ENCODE peak calls at places on chromosomes 3 and 15, in ten cellular contexts. One of them, this sample, is unnamed.

GRCh38 chr15:42150246-42150970 is 6.0 kb downstream of the PLA2G4F start:
- DNase-seq in tibial artery: peak; percentile 58
- DNase-seq in A549: no peak
- DNase-seq in AG04450: no peak
- DNase-seq in IMR-90: no peak
- DNase-seq in ovary: no peak
- DNase-seq in endothelial cell of umbilical vein: no peak
- DNase-seq in brain microvascular endothelial cell: no peak
- DNase-seq in HFF-Myc: no peak
- DNase-seq in AG10803: no peak
- DNase-seq in this sample: no peak

GRCh38 chr15:101045835-101046691 is 126.9 kb downstream of the LRRK1 start:
- DNase-seq in tibial artery: peak; percentile 55
- DNase-seq in A549: no peak
- DNase-seq in AG04450: no peak
- DNase-seq in IMR-90: no peak
- DNase-seq in ovary: peak; percentile 41
- DNase-seq in endothelial cell of umbilical vein: no peak
- DNase-seq in brain microvascular endothelial cell: no peak
- DNase-seq in HFF-Myc: no peak
- DNase-seq in AG10803: no peak
- DNase-seq in this sample: no peak

GRCh38 chr3:161770532-161771386 is 274.2 kb downstream of the OTOL1 start:
- DNase-seq in tibial artery: no peak
- DNase-seq in A549: no peak
- DNase-seq in AG04450: no peak
- DNase-seq in IMR-90: no peak
- DNase-seq in ovary: no peak
- DNase-seq in endothelial cell of umbilical vein: no peak
- DNase-seq in brain microvascular endothelial cell: peak; percentile 77
- DNase-seq in HFF-Myc: peak; percentile 16
- DNase-seq in AG10803: no peak
- DNase-seq in this sample: no peak

GRCh38 chr3:31550452-31551251 is 17.9 kb downstream of the STT3B start:
- DNase-seq in tibial artery: no peak
- DNase-seq in A549: peak; percentile 27
- DNase-seq in AG04450: no peak
- DNase-seq in IMR-90: peak; percentile 40
- DNase-seq in ovary: no peak
- DNase-seq in endothelial cell of umbilical vein: peak; percentile 60
- DNase-seq in brain microvascular endothelial cell: peak; percentile 17
- DNase-seq in HFF-Myc: no peak
- DNase-seq in AG10803: peak; percentile 26
- DNase-seq in this sample: no peak

GRCh38 chr3:17153209-17153608 is 268.5 kb downstream of the PLCL2 start:
- DNase-seq in tibial artery: no peak
- DNase-seq in A549: no peak
- DNase-seq in AG04450: no peak
- DNase-seq in IMR-90: no peak
- DNase-seq in ovary: no peak
- DNase-seq in endothelial cell of umbilical vein: no peak
- DNase-seq in brain microvascular endothelial cell: no peak
- DNase-seq in HFF-Myc: no peak
- DNase-seq in AG10803: no peak
- DNase-seq in this sample: no peak

GRCh38 chr3:173465112-173465511 is 67.6 kb downstream of the NLGN1 start:
- DNase-seq in tibial artery: no peak
- DNase-seq in A549: no peak
- DNase-seq in AG04450: no peak
- DNase-seq in IMR-90: peak; percentile 51
- DNase-seq in ovary: no peak
- DNase-seq in endothelial cell of umbilical vein: peak; percentile 79
- DNase-seq in brain microvascular endothelial cell: peak; percentile 11
- DNase-seq in HFF-Myc: no peak
- DNase-seq in AG10803: peak; percentile 63
- DNase-seq in this sample: no peak

GRCh38 chr3:120907659-120908029 is 361 bp upstream of the STXBP5L start:
- DNase-seq in tibial artery: no peak
- DNase-seq in A549: no peak
- DNase-seq in AG04450: no peak
- DNase-seq in IMR-90: no peak
- DNase-seq in ovary: no peak
- DNase-seq in endothelial cell of umbilical vein: no peak
- DNase-seq in brain microvascular endothelial cell: no peak
- DNase-seq in HFF-Myc: no peak
- DNase-seq in AG10803: no peak
- DNase-seq in this sample: no peak

GRCh38 chr3:9747267-9747666 is 2.5 kb upstream of the OGG1 start:
- DNase-seq in tibial artery: no peak
- DNase-seq in A549: no peak
- DNase-seq in AG04450: no peak
- DNase-seq in IMR-90: peak; percentile 52
- DNase-seq in ovary: no peak
- DNase-seq in endothelial cell of umbilical vein: peak; percentile 49
- DNase-seq in brain microvascular endothelial cell: no peak
- DNase-seq in HFF-Myc: no peak
- DNase-seq in AG10803: peak; percentile 24
- DNase-seq in this sample: no peak

GRCh38 chr3:177358968-177359600 is 161.8 kb upstream of the TBL1XR1 start:
- DNase-seq in tibial artery: peak; percentile 72
- DNase-seq in A549: peak; percentile 78
- DNase-seq in AG04450: no peak
- DNase-seq in IMR-90: no peak
- DNase-seq in ovary: peak; percentile 61
- DNase-seq in endothelial cell of umbilical vein: peak; percentile 55
- DNase-seq in brain microvascular endothelial cell: no peak
- DNase-seq in HFF-Myc: no peak
- DNase-seq in AG10803: no peak
- DNase-seq in this sample: peak; percentile 74

GRCh38 chr3:172040078-172040975 is 949 bp downstream of the FNDC3B start:
- DNase-seq in tibial artery: peak; percentile 94
- DNase-seq in A549: peak; percentile 76
- DNase-seq in AG04450: peak; percentile 76
- DNase-seq in IMR-90: peak; percentile 86
- DNase-seq in ovary: peak; percentile 88
- DNase-seq in endothelial cell of umbilical vein: peak; percentile 84
- DNase-seq in brain microvascular endothelial cell: peak; percentile 83
- DNase-seq in HFF-Myc: no peak
- DNase-seq in AG10803: peak; percentile 92
- DNase-seq in this sample: peak; percentile 76

DNA sequence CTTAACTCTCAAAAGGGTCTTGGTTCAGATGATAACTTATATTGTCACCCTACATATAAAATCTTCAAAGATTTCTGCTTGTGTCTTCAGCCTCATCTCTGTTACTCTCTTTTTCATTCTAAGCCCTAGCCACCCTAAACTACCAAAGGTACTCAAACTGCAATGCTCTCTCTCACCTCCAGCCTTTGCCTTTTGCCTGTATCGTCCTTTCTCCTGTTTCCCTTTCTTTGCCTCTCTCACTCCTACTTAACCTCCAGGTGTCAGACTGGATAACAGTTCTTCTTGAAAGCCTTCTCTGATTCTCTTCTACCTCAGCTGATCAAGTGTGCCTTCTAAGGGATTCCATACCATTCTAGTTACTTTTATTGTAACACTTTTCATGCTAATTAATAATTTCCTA is 149.8 kb downstream of the SERPINI1 start:
- DNase-seq in tibial artery: no peak
- DNase-seq in A549: no peak
- DNase-seq in AG04450: no peak
- DNase-seq in IMR-90: no peak
- DNase-seq in ovary: no peak
- DNase-seq in endothelial cell of umbilical vein: no peak
- DNase-seq in brain microvascular endothelial cell: no peak
- DNase-seq in HFF-Myc: no peak
- DNase-seq in AG10803: no peak
- DNase-seq in this sample: no peak
- TF ChIP-seq CTCF in tibial artery: no peak
- TF ChIP-seq CTCF in A549: no peak
- TF ChIP-seq CTCF in AG04450: no peak
- TF ChIP-seq CTCF in IMR-90: no peak
- TF ChIP-seq CTCF in ovary: no peak
- TF ChIP-seq CTCF in endothelial cell of umbilical vein: no peak
- TF ChIP-seq CTCF in brain microvascular endothelial cell: no peak
- TF ChIP-seq CTCF in HFF-Myc: no peak
- TF ChIP-seq CTCF in AG10803: no peak
- TF ChIP-seq CTCF in this sample: no peak

GRCh38 chr15:23648920-23649515 is 1.4 kb upstream of the MAGEL2 start:
- DNase-seq in tibial artery: no peak
- DNase-seq in A549: peak; percentile 18
- DNase-seq in AG04450: no peak
- DNase-seq in IMR-90: no peak
- DNase-seq in ovary: peak; percentile 43
- DNase-seq in endothelial cell of umbilical vein: no peak
- DNase-seq in brain microvascular endothelial cell: no peak
- DNase-seq in HFF-Myc: no peak
- DNase-seq in AG10803: peak; percentile 4
- DNase-seq in this sample: peak; percentile 70
- TF ChIP-seq CTCF in tibial artery: peak; percentile 39
- TF ChIP-seq CTCF in A549: peak; percentile 24
- TF ChIP-seq CTCF in AG04450: peak; percentile 51
- TF ChIP-seq CTCF in IMR-90: peak; percentile 42
- TF ChIP-seq CTCF in ovary: peak; percentile 34
- TF ChIP-seq CTCF in endothelial cell of umbilical vein: peak; percentile 35
- TF ChIP-seq CTCF in brain microvascular endothelial cell: peak; percentile 59
- TF ChIP-seq CTCF in HFF-Myc: peak; percentile 45
- TF ChIP-seq CTCF in AG10803: peak; percentile 51
- TF ChIP-seq CTCF in this sample: peak; percentile 61

GRCh38 chr15:56351362-56351761 is 13.9 kb upstream of the TEX9 start:
- DNase-seq in tibial artery: no peak
- DNase-seq in A549: no peak
- DNase-seq in AG04450: no peak
- DNase-seq in IMR-90: no peak
- DNase-seq in ovary: no peak
- DNase-seq in endothelial cell of umbilical vein: no peak
- DNase-seq in brain microvascular endothelial cell: no peak
- DNase-seq in HFF-Myc: no peak
- DNase-seq in AG10803: no peak
- DNase-seq in this sample: no peak
- TF ChIP-seq CTCF in tibial artery: no peak
- TF ChIP-seq CTCF in A549: no peak
- TF ChIP-seq CTCF in AG04450: no peak
- TF ChIP-seq CTCF in IMR-90: no peak
- TF ChIP-seq CTCF in ovary: no peak
- TF ChIP-seq CTCF in endothelial cell of umbilical vein: no peak
- TF ChIP-seq CTCF in brain microvascular endothelial cell: no peak
- TF ChIP-seq CTCF in HFF-Myc: no peak
- TF ChIP-seq CTCF in AG10803: no peak
- TF ChIP-seq CTCF in this sample: no peak

GRCh38 chr15:72474466-72474911 is 359 bp downstream of the ARIH1 start:
- DNase-seq in tibial artery: peak; percentile 67
- DNase-seq in A549: no peak
- DNase-seq in AG04450: no peak
- DNase-seq in IMR-90: no peak
- DNase-seq in ovary: no peak
- DNase-seq in endothelial cell of umbilical vein: peak; percentile 47
- DNase-seq in brain microvascular endothelial cell: no peak
- DNase-seq in HFF-Myc: no peak
- DNase-seq in AG10803: no peak
- DNase-seq in this sample: peak; percentile 65

GRCh38 chr15:72475674-72476073 is 1.5 kb downstream of the ARIH1 start:
- DNase-seq in tibial artery: no peak
- DNase-seq in A549: no peak
- DNase-seq in AG04450: no peak
- DNase-seq in IMR-90: no peak
- DNase-seq in ovary: no peak
- DNase-seq in endothelial cell of umbilical vein: no peak
- DNase-seq in brain microvascular endothelial cell: no peak
- DNase-seq in HFF-Myc: no peak
- DNase-seq in AG10803: no peak
- DNase-seq in this sample: no peak

GRCh38 chr15:72473670-72474465 is at the start of gene ARIH1:
- DNase-seq in tibial artery: peak; percentile 98
- DNase-seq in A549: peak; percentile 99
- DNase-seq in AG04450: peak; percentile 86
- DNase-seq in IMR-90: peak; percentile 94
- DNase-seq in ovary: peak; percentile 99
- DNase-seq in endothelial cell of umbilical vein: peak; percentile 96
- DNase-seq in brain microvascular endothelial cell: peak; percentile 93
- DNase-seq in HFF-Myc: peak; percentile 76
- DNase-seq in AG10803: peak; percentile 96
- DNase-seq in this sample: peak; percentile 98

GRCh38 chr15:72474912-72475601 is 927 bp downstream of the ARIH1 start:
- DNase-seq in tibial artery: peak; percentile 88
- DNase-seq in A549: peak; percentile 90
- DNase-seq in AG04450: peak; percentile 24
- DNase-seq in IMR-90: peak; percentile 68
- DNase-seq in ovary: peak; percentile 80
- DNase-seq in endothelial cell of umbilical vein: peak; percentile 81
- DNase-seq in brain microvascular endothelial cell: peak; percentile 70
- DNase-seq in HFF-Myc: no peak
- DNase-seq in AG10803: peak; percentile 84
- DNase-seq in this sample: peak; percentile 75

DNA sequence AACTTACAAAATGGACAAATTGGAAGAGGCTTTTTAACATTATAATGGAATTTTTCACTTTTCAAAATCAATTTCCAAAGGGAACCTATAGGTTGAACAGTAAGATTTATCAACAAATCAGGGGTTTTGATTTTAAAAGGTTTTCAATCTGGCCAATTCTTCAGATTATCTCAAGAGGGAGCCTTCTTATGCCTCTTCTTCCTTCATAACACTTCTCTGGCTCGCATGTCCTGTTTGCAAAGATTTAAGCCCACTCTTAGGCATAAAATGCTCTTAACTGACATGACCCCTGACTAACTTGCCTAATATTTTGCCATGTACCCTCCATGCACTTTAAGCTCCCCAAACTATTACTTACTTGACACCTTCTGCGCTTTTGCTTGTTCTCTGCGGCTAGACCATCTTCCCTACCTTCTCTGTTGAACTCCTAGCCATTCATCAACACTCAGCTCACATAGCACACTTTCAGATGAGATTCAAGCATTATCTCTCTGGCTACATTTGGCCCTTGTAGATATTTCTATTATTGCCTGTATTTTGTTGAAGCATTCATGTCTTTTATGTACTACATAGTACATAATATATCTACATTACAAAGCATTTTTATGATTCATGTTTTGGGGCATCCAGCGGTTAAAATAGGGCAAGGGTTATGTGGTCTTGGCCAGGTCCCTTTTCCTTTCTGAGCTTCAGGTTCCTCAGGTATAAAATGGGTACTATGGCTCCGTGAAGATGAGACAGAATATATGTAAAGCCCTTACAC is 1.0 kb upstream of the ARIH1 start:
- DNase-seq in tibial artery: no peak
- DNase-seq in A549: peak; percentile 42
- DNase-seq in AG04450: no peak
- DNase-seq in IMR-90: peak; percentile 53
- DNase-seq in ovary: no peak
- DNase-seq in endothelial cell of umbilical vein: no peak
- DNase-seq in brain microvascular endothelial cell: no peak
- DNase-seq in HFF-Myc: no peak
- DNase-seq in AG10803: peak; percentile 50
- DNase-seq in this sample: no peak
- TF ChIP-seq CTCF in tibial artery: no peak
- TF ChIP-seq CTCF in A549: no peak
- TF ChIP-seq CTCF in AG04450: peak; percentile 37
- TF ChIP-seq CTCF in IMR-90: peak; percentile 46
- TF ChIP-seq CTCF in ovary: no peak
- TF ChIP-seq CTCF in endothelial cell of umbilical vein: no peak
- TF ChIP-seq CTCF in brain microvascular endothelial cell: peak; percentile 37
- TF ChIP-seq CTCF in HFF-Myc: peak; percentile 5
- TF ChIP-seq CTCF in AG10803: peak; percentile 44
- TF ChIP-seq CTCF in this sample: no peak

This sample was measured in nephron progenitor cell.